ENCODE peak calls at places on chromosomes 1 and 21, in five cellular contexts. Z is left ventricle myocardium inferior, Y is PC-3, W is GM23338, H is heart left ventricle. X is an unnamed sample. For H3K36me3, the result is how much of the 10 kb centered on the place peaks cover.

GRCh38 chr1:18504609-18505008 is 23.9 kb downstream of the KLHDC7A start:
- DNase-seq in Z (no peak), Y (no peak), W (no peak), H (no peak), X (no peak)

GRCh38 chr1:151542710-151543129 is 2.6 kb downstream of the TUFT1 start:
- DNase-seq in W (no peak), Y (peak), H (no peak), Z (no peak), X (no peak)

GRCh38 chr1:208154040-208154439 is 90.1 kb downstream of the PLXNA2 start:
- DNase-seq in W (no peak), Z (no peak), H (no peak), Y (no peak), X (no peak)

GRCh38 chr1:160768295-160768657 is 27.7 kb upstream of the LY9 start:
- DNase-seq in W (peak), Z (peak), Y (peak), H (no peak), X (no peak)

GRCh38 chr21:26070822-26071425 is 99.6 kb downstream of the APP start:
- DNase-seq in Y (peak), H (no peak), W (peak), Z (no peak), X (no peak)

GRCh38 chr1:182520746-182521145 is 68.3 kb downstream of the RNASEL start:
- DNase-seq in Z (no peak), W (no peak), Y (no peak), H (no peak), X (no peak)

GRCh38 chr1:32706491-32706890 is 3.9 kb upstream of the SYNC start:
- DNase-seq in Y (no peak), Z (no peak), H (no peak), W (no peak), X (no peak)

GRCh38 chr1:102842606-102843005 is 265.7 kb downstream of the COL11A1 start:
- DNase-seq in W (no peak), Z (no peak), H (no peak), Y (no peak), X (no peak)

DNA sequence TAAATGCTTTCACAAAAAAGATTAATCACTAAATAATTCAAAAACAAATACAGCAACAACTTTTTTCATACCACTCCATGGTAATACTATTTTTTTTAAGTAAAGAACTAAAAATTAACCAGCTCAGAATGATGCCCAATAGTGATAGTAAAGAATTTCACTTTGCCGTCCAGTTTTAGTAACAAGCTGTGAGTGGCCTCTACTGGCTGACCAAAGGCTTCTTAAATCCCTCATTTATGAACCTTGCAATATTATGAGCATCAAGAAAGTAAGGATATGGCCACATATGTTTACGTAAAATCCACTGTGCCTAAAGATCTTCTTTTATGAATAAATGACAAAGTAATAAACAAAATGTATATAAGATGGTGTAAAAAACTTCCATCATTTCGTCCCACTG is 108.6 kb downstream of the GPATCH2 start:
- DNase-seq in Y (peak), H (no peak), W (no peak), Z (no peak), X (no peak)
- TF ChIP-seq CTCF in Y (peak), H (no peak), W (peak), Z (peak), X (no peak)

GRCh38 chr1:72869441-72869840 is 587.1 kb upstream of the NEGR1 start:
- DNase-seq in Y (no peak), H (no peak), W (no peak), Z (no peak), X (no peak)

GRCh38 chr1:72869873-72870272 is 587.5 kb upstream of the NEGR1 start:
- DNase-seq in Z (no peak), H (no peak), Y (no peak), W (no peak), X (no peak)
- H3K4me3 ChIP-seq in Z (no peak), H (no peak), Y (no peak), W (no peak), X (no peak)

DNA sequence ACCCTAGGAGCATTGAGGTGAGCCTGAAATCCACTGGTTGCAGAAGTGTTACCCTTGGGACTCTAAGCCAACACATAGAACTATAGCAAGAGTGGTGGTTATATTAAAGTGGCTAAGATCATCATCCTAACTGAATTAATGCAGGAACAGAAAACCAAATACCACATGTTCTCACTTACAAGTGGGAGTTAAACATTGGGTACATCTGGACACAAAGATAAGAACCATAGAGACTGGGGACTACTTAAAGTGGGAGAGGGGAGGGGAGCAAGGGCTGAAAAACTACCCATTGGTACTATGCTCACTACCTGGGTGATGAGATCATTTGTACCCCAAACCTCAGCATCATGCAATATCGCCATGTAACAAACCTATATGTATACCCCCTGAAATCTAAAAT is 100.0 kb downstream of the SLC25A24 start:
- DNase-seq in W (no peak), Z (no peak), Y (no peak), H (no peak), X (no peak)
- H3K36me3 ChIP-seq in W (under half), Z (under half), Y (under half), H (under half), X (under half)

DNA sequence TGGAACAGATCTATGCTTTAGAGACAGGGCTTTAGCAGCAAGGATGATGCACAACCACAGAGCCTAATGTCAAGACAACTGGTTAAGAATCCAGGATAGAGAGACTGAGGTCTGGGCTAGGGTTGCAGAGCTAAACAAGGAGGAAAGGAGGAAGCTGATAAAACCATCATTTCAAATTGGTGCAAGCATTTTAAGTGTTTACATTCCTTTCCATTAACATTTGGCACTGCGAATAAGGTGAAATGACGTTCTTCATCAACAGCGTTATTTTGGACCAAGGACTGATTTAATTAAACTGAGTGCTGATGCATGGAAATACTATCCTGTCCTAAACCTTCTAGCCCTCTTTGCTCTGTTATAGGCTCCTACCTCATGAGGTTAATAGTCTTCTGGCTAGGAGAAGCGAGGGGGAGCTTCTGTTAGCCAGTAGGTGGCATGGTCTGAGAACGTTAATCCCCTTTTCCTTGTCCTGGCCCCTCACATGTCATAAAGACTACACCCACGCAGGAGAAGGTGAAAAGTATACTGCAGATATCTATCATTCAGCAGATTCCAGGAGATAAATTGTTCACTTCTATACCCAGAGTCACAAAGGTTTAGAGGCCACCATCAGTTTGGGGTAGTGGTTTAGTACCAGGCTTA is 7.6 kb upstream of the C1orf21 start:
- DNase-seq in W (peak), H (no peak), Z (no peak), Y (peak), X (no peak)
- TF ChIP-seq CTCF in W (peak), H (no peak), Z (peak), Y (peak), X (no peak)

GRCh38 chr1:35029756-35030155 is 2.0 kb downstream of the ZMYM6 start:
- DNase-seq in W (no peak), H (no peak), Z (no peak), Y (no peak), X (no peak)
- H3K4me3 ChIP-seq in W (no peak), H (peak), Z (peak), Y (peak), X (no peak)

DNA sequence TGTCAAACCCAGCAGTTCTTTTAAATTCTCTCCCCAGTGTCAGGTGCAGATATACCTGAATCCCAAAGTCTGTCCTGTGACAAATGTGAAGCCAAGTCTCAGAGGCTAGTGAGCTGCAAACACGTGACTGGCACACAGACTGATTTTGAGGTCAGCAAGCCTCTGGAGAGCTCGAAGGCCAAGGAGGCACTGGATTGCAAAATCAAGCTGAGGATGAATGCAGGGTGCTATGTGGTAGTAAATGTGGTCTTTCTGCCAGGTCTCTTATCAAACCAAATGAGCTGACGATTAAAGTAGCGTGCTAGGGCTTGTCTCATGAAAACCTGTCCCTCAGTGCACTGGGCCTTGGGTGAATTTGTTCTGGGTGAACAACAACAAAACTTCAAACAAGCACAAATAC is 20.6 kb downstream of the GPR3 start:
- DNase-seq in W (no peak), H (peak), Y (no peak), Z (no peak), X (no peak)
- H3K36me3 ChIP-seq in W (under half), H (half or more), Y (half or more), Z (half or more), X (under half)

GRCh38 chr1:154819628-154820590 is 50.2 kb downstream of the KCNN3 start:
- DNase-seq in H (no peak), Z (no peak), W (peak), Y (peak), X (no peak)
- TF ChIP-seq CTCF in H (peak), Z (peak), W (peak), Y (peak), X (no peak)

GRCh38 chr1:111163363-111163762 is 23.3 kb downstream of the CEPT1 start:
- DNase-seq in Y (no peak), W (no peak), Z (no peak), H (no peak), X (no peak)
- H3K4me3 ChIP-seq in Y (no peak), W (no peak), Z (no peak), H (no peak), X (no peak)

GRCh38 chr1:35279555-35279904 is 11.0 kb downstream of the ZMYM4 start:
- DNase-seq in H (no peak), Z (no peak), W (no peak), Y (no peak), X (no peak)
- H3K36me3 ChIP-seq in H (under half), Z (under half), W (under half), Y (under half), X (under half)